ENCODE peak calls at places on chromosome 6, in four cellular contexts. One of them, this sample, is unnamed.

GRCh38 chr6:168196881-168197635 is 118.0 kb upstream of the FRMD1 start:
- DNase-seq in PC-3: no peak
- DNase-seq in mucosa of descending colon: no peak
- DNase-seq in NCI-H2081: no peak
- DNase-seq in this sample: peak; percentile 62

GRCh38 chr6:68197356-68197755 is 437.7 kb upstream of the ADGRB3 start:
- DNase-seq in PC-3: peak; percentile 3
- DNase-seq in mucosa of descending colon: no peak
- DNase-seq in NCI-H2081: no peak
- DNase-seq in this sample: no peak

GRCh38 chr6:169755162-169755561 is 3.7 kb downstream of the ERMARD start:
- DNase-seq in PC-3: no peak
- DNase-seq in mucosa of descending colon: no peak
- DNase-seq in NCI-H2081: no peak
- DNase-seq in this sample: no peak

GRCh38 chr6:71584712-71585436 is 296.3 kb downstream of the OGFRL1 start:
- DNase-seq in PC-3: no peak
- DNase-seq in mucosa of descending colon: no peak
- DNase-seq in NCI-H2081: no peak
- DNase-seq in this sample: no peak

GRCh38 chr6:110529907-110530306 is 53.5 kb upstream of the SLC22A16 start:
- DNase-seq in PC-3: peak; percentile 17
- DNase-seq in mucosa of descending colon: no peak
- DNase-seq in NCI-H2081: no peak
- DNase-seq in this sample: no peak

GRCh38 chr6:133632206-133632605 is 256.7 kb upstream of the TCF21 start:
- DNase-seq in PC-3: peak; percentile 46
- DNase-seq in mucosa of descending colon: no peak
- DNase-seq in NCI-H2081: no peak
- DNase-seq in this sample: no peak

GRCh38 chr6:107679457-107679856 is 144.7 kb downstream of the SCML4 start:
- DNase-seq in PC-3: no peak
- DNase-seq in mucosa of descending colon: no peak
- DNase-seq in NCI-H2081: no peak
- DNase-seq in this sample: no peak

GRCh38 chr6:128463942-128464341 is 56.5 kb downstream of the PTPRK start:
- DNase-seq in PC-3: peak; percentile 83
- DNase-seq in mucosa of descending colon: no peak
- DNase-seq in NCI-H2081: no peak
- DNase-seq in this sample: no peak

GRCh38 chr6:158869010-158869603 is 49.9 kb upstream of the EZR start:
- DNase-seq in PC-3: peak; percentile 38
- DNase-seq in mucosa of descending colon: no peak
- DNase-seq in NCI-H2081: no peak
- DNase-seq in this sample: peak; percentile 83

GRCh38 chr6:169618526-169619490 is 83.0 kb downstream of the WDR27 start:
- DNase-seq in PC-3: peak; percentile 62
- DNase-seq in mucosa of descending colon: no peak
- DNase-seq in NCI-H2081: no peak
- DNase-seq in this sample: no peak

GRCh38 chr6:119278625-119279024 is 70.9 kb downstream of the MAN1A1 start:
- DNase-seq in PC-3: no peak
- DNase-seq in mucosa of descending colon: no peak
- DNase-seq in NCI-H2081: no peak
- DNase-seq in this sample: no peak

GRCh38 chr6:39281312-39281980 is 32.8 kb downstream of the KCNK17 start:
- DNase-seq in PC-3: no peak
- DNase-seq in mucosa of descending colon: peak; percentile 60
- DNase-seq in NCI-H2081: no peak
- DNase-seq in this sample: no peak

GRCh38 chr6:135008072-135008940 is 46.3 kb downstream of the HBS1L start:
- DNase-seq in PC-3: no peak
- DNase-seq in mucosa of descending colon: peak; percentile 20
- DNase-seq in NCI-H2081: no peak
- DNase-seq in this sample: no peak

GRCh38 chr6:79385333-79385732 is 150.9 kb upstream of the HMGN3 start:
- DNase-seq in PC-3: peak; percentile 72
- DNase-seq in mucosa of descending colon: no peak
- DNase-seq in NCI-H2081: no peak
- DNase-seq in this sample: no peak

GRCh38 chr6:31169123-31169857 is 1.2 kb downstream of the POU5F1 start:
- DNase-seq in PC-3: peak; percentile 18
- DNase-seq in mucosa of descending colon: no peak
- DNase-seq in NCI-H2081: no peak
- DNase-seq in this sample: no peak

GRCh38 chr6:68572525-68572924 is 62.6 kb upstream of the ADGRB3 start:
- DNase-seq in PC-3: peak; percentile 64
- DNase-seq in mucosa of descending colon: no peak
- DNase-seq in NCI-H2081: peak; percentile 54
- DNase-seq in this sample: no peak

GRCh38 chr6:40011844-40012243 is 77.6 kb upstream of the MOCS1 start:
- DNase-seq in PC-3: no peak
- DNase-seq in mucosa of descending colon: no peak
- DNase-seq in NCI-H2081: no peak
- DNase-seq in this sample: no peak

GRCh38 chr6:33061987-33062386 is 11.5 kb downstream of the HLA-DPA1 start:
- DNase-seq in PC-3: peak; percentile 24
- DNase-seq in mucosa of descending colon: peak; percentile 28
- DNase-seq in NCI-H2081: peak; percentile 14
- DNase-seq in this sample: no peak

GRCh38 chr6:81725127-81725526 is 27.4 kb downstream of the TENT5A start:
- DNase-seq in PC-3: no peak
- DNase-seq in mucosa of descending colon: no peak
- DNase-seq in NCI-H2081: no peak
- DNase-seq in this sample: no peak

GRCh38 chr6:168865-169455 is 123.3 kb upstream of the DUSP22 start:
- DNase-seq in PC-3: peak; percentile 81
- DNase-seq in mucosa of descending colon: no peak
- DNase-seq in NCI-H2081: peak; percentile 42
- DNase-seq in this sample: no peak

GRCh38 chr6:166268431-166268830 is 39.8 kb downstream of the PRR18 start:
- DNase-seq in PC-3: no peak
- DNase-seq in mucosa of descending colon: no peak
- DNase-seq in NCI-H2081: no peak
- DNase-seq in this sample: no peak

GRCh38 chr6:138382498-138383265 is 5.0 kb downstream of the SMIM28 start:
- DNase-seq in PC-3: no peak
- DNase-seq in mucosa of descending colon: no peak
- DNase-seq in NCI-H2081: no peak
- DNase-seq in this sample: no peak